ENCODE peak calls at places on chromosomes 4 and X, in nine cellular contexts. D, W, N, F, U, O, P, S and M are unnamed samples.

GRCh38 chr4:101942891-101943290 is 152.4 kb downstream of the BANK1 start:
- DNase-seq in D (no peak), N (no peak), O (no peak), P (no peak), W (no peak), F (no peak), S (no peak), U (no peak), M (no peak)

GRCh38 chr4:71257761-71258160 is 81.1 kb upstream of the SLC4A4 start:
- DNase-seq in W (no peak), O (no peak), N (no peak), U (no peak), S (no peak), P (no peak), D (no peak), F (no peak), M (no peak)

GRCh38 chr4:182212211-182212761 is 30.9 kb upstream of the TENM3 start:
- DNase-seq in U (no peak), N (peak), W (no peak), O (no peak), D (peak), S (peak), P (no peak), F (no peak), M (no peak)

GRCh38 chrX:47637546-47638195 is 7.9 kb upstream of the CFP start:
- DNase-seq in D (peak), F (no peak), P (peak), W (peak), S (peak), U (peak), N (peak), O (no peak), M (no peak)

GRCh38 chr4:16289872-16290554 is 63.7 kb upstream of the TAPT1 start:
- DNase-seq in D (no peak), S (peak), O (no peak), N (no peak), W (no peak), P (no peak), U (no peak), F (peak), M (no peak)

GRCh38 chrX:53682885-53683555 is 3.5 kb downstream of the HUWE1 start:
- DNase-seq in N (peak), D (peak), U (peak), O (peak), F (peak), P (no peak), W (peak), S (peak), M (no peak)

GRCh38 chr4:86898562-86898961 is 6.3 kb upstream of the C4orf36 start:
- DNase-seq in S (no peak), W (no peak), O (no peak), D (peak), N (no peak), U (no peak), P (no peak), F (no peak), M (no peak)

GRCh38 chrX:17738737-17739535 is 1.6 kb downstream of the SCML1 start:
- DNase-seq in N (no peak), O (no peak), P (no peak), F (no peak), W (no peak), S (peak), D (no peak), U (no peak), M (no peak)

GRCh38 chr4:148397771-148398170 is 44.4 kb downstream of the NR3C2 start:
- DNase-seq in N (no peak), F (no peak), U (no peak), W (no peak), D (no peak), O (no peak), P (no peak), S (no peak), M (no peak)

GRCh38 chr4:159455675-159456235 is 352.9 kb downstream of the RAPGEF2 start:
- DNase-seq in S (peak), D (peak), U (peak), O (no peak), N (no peak), W (no peak), F (peak), P (no peak), M (no peak)

GRCh38 chrX:66633541-66633940 is 5.3 kb downstream of the EDA2R start:
- DNase-seq in W (no peak), N (no peak), D (no peak), U (no peak), F (no peak), P (no peak), S (peak), O (no peak), M (no peak)

GRCh38 chr4:121951570-121952110 is at the start of gene TRPC3:
- DNase-seq in W (no peak), D (peak), S (peak), U (peak), O (no peak), N (peak), F (peak), P (peak), M (no peak)

GRCh38 chrX:101595739-101596419 is 21.9 kb downstream of the ARMCX6 start:
- DNase-seq in O (no peak), D (peak), W (no peak), P (no peak), N (no peak), F (peak), S (peak), U (peak), M (no peak)

GRCh38 chr4:158801066-158801465 is 32.2 kb downstream of the FNIP2 start:
- DNase-seq in S (no peak), D (no peak), W (no peak), F (no peak), O (no peak), N (no peak), P (no peak), U (no peak), M (no peak)

GRCh38 chrX:275967-276587 is 5.1 kb upstream of the PLCXD1 start:
- DNase-seq in D (peak), N (peak), W (peak), O (no peak), P (peak), U (peak), S (peak), F (peak), M (no peak)

GRCh38 chr4:67861513-67861912 is 22.3 kb downstream of the TMPRSS11D start:
- DNase-seq in D (no peak), P (no peak), W (no peak), S (no peak), U (no peak), F (no peak), O (no peak), N (no peak), M (no peak)

GRCh38 chr4:94954273-94954672 is 196.5 kb downstream of the BMPR1B start:
- DNase-seq in F (no peak), S (no peak), D (no peak), O (no peak), P (no peak), W (no peak), N (no peak), U (no peak), M (no peak)

GRCh38 chrX:154836163-154836562 is 1.7 kb upstream of the SMIM9 start:
- DNase-seq in D (no peak), N (no peak), S (no peak), O (no peak), W (no peak), U (no peak), P (no peak), F (no peak), M (no peak)

DNA sequence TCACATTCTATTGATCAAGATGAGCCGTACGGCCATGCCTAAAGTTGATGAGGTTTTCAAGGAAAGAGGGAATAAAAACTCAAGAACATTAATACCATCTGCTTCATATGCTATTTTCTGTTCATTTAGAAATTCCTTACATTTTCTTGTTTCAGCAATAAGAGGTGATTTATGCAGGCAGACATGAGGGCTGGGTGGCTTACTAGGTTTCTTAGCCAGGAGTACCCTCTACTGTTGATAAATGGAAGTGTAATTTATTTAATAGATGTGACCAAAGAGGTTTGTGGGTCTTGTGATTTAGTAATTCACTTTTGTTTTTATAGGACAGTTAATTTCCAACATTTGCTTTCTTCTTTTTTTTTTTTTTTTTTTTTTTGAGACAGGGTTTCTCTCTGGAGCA is 6.4 kb upstream of the SMIM9 start:
- DNase-seq in U (no peak), S (peak), N (no peak), P (no peak), D (no peak), O (no peak), F (peak), W (no peak), M (no peak)
- TF ChIP-seq CTCF in U (no peak), S (peak), N (peak), P (peak), D (peak), O (peak), F (peak), W (peak), M (peak)

DNA sequence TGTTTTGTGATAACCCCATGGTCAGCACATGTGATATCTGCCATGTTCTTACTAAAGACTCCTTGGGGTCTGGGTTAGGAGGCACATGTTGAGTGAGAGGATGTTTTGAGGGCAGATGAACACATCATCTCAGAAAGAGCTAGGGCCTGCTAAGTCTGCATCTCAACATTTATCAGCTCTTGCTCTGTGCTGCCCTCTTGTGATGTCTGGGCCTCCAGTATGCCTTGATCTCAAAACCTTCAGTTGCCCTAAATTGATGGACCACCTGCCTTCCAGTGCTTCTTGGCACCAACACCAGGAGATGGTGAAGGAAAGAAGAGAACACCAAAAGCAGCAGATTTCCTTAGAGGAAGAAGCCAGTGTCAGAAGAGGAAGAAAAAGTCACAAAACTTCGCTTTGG is 22.5 kb downstream of the MID1 start:
- DNase-seq in N (no peak), S (peak), O (no peak), W (no peak), D (peak), F (peak), P (no peak), U (peak), M (no peak)
- TF ChIP-seq CTCF in N (peak), S (peak), O (no peak), W (peak), D (peak), F (peak), P (peak), U (no peak), M (peak)

GRCh38 chr4:7464259-7464655 is 29.5 kb upstream of the PSAPL1 start:
- DNase-seq in N (no peak), P (no peak), O (no peak), D (no peak), U (no peak), S (no peak), F (no peak), W (no peak), M (no peak)

GRCh38 chr4:7469023-7469422 is 34.3 kb upstream of the PSAPL1 start:
- DNase-seq in P (no peak), D (no peak), S (no peak), O (no peak), W (no peak), U (no peak), N (no peak), F (no peak), M (no peak)

GRCh38 chr4:7466215-7466614 is 31.5 kb upstream of the PSAPL1 start:
- DNase-seq in U (no peak), D (no peak), P (no peak), O (no peak), F (no peak), N (no peak), S (no peak), W (no peak), M (no peak)

GRCh38 chr4:7463584-7464258 is 29.0 kb upstream of the PSAPL1 start:
- DNase-seq in U (no peak), S (peak), D (no peak), O (no peak), P (no peak), F (no peak), W (no peak), N (no peak), M (no peak)

DNA sequence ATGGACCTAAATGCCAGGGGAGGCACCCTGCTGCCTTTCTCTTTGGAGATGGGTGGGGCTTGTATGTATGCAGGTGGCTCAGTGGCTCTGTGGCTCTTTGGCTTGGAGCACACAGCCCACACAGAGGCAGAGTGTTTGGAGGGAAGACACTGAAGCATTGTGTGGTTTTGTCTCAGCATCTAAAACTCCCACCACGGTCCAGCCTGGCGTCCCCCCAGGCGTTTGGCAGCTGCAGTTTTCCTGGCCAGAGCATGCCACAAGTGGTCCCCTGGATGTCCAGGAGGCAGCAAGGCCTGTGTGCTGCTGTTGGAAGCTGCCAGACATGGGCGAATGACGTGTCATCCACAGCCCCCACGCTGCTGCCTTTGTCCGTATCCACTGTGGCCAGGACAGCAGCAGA is 32.2 kb upstream of the PSAPL1 start:
- DNase-seq in D (no peak), P (no peak), S (no peak), O (no peak), W (no peak), F (no peak), U (no peak), N (no peak), M (no peak)
- TF ChIP-seq CTCF in D (no peak), P (no peak), S (no peak), O (no peak), W (no peak), F (no peak), U (no peak), N (no peak), M (no peak)

GRCh38 chrX:40173662-40174593 is 76.2 kb upstream of the BCOR start:
- DNase-seq in P (peak), S (peak), W (no peak), N (peak), D (peak), O (no peak), F (peak), U (peak), M (no peak)
- TF ChIP-seq CTCF in P (no peak), S (peak), W (no peak), N (no peak), D (no peak), O (no peak), F (peak), U (no peak), M (no peak)

GRCh38 chrX:12080265-12080664 is 58.0 kb upstream of the FRMPD4 start:
- DNase-seq in N (no peak), F (peak), P (no peak), S (peak), W (no peak), U (no peak), D (no peak), O (no peak), M (no peak)
- TF ChIP-seq CTCF in N (peak), F (peak), P (no peak), S (peak), W (no peak), U (peak), D (no peak), O (no peak), M (peak)

GRCh38 chrX:150570512-150570911 is 2.1 kb downstream of the MTM1 start:
- DNase-seq in P (no peak), D (no peak), N (no peak), U (no peak), S (peak), O (no peak), F (no peak), W (no peak), M (no peak)
- TF ChIP-seq CTCF in P (no peak), D (no peak), N (no peak), U (no peak), S (no peak), O (no peak), F (no peak), W (no peak), M (no peak)

DNA sequence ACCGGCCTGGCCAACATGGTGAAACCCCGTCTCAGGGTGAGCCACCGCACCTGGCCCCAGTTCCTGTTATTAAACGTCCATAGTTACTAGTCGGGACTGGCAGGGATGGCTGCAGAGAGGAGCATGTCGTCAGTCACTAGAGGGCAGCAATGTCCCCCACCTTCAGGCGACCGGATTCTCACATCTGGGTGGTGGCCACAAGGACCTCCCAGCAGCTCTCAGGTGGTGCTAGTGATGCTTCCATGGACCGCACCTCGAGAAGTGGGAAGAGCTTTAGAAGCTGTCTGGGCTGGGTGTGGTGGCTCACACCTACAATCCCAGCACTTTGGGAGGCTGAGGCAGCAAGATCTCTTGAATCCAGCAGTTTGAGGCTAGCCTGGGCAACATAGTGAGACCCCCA is 13.3 kb upstream of the IL3RA start:
- DNase-seq in S (no peak), P (peak), U (peak), N (peak), W (no peak), D (no peak), O (peak), F (peak), M (no peak)
- TF ChIP-seq CTCF in S (no peak), P (peak), U (peak), N (peak), W (no peak), D (peak), O (peak), F (peak), M (no peak)